ENCODE peak calls at places on chromosome 1, in nine cellular contexts. B is body of pancreas; U is tibial nerve; S is OCI-LY7; K is A549; P is left lung; I is CD8-positive, alpha-beta T cell; G is effector memory CD4-positive, alpha-beta T cell; J is right atrium auricular region. L is an unnamed sample.

GRCh38 chr1:201336711-201337450 is 40.6 kb downstream of the TNNT2 start:
- DNase-seq in U (no peak), G (no peak), S (no peak), I (no peak), K (no peak), B (no peak), J (no peak), P (no peak), L (no peak)

GRCh38 chr1:8276173-8276914 is 41.6 kb upstream of the SLC45A1 start:
- DNase-seq in J (no peak), B (no peak), P (no peak), U (no peak), S (peak; percentile 3), G (no peak), K (peak; percentile 18), I (no peak), L (no peak)

GRCh38 chr1:99603699-99604595 is 42.0 kb upstream of the PALMD start:
- DNase-seq in G (no peak), K (no peak), S (no peak), U (no peak), I (no peak), B (no peak), P (no peak), J (no peak), L (no peak)

GRCh38 chr1:55259906-55260608 is 44.9 kb upstream of the USP24 start:
- DNase-seq in U (no peak), G (no peak), B (no peak), S (peak; percentile 68), J (no peak), I (no peak), K (no peak), P (no peak), L (no peak)

GRCh38 chr1:234976880-234977680 is 151.6 kb downstream of the TOMM20 start:
- DNase-seq in U (no peak), P (no peak), J (no peak), B (no peak), G (no peak), K (no peak), I (no peak), S (no peak), L (no peak)

GRCh38 chr1:51926171-51926812 is 47.8 kb upstream of the NRDC start:
- DNase-seq in U (no peak), P (no peak), S (peak; percentile 13), B (no peak), G (no peak), J (no peak), I (no peak), K (peak; percentile 42), L (no peak)

GRCh38 chr1:201258763-201259230 is 24.5 kb upstream of the PKP1 start:
- DNase-seq in P (no peak), I (no peak), K (no peak), B (no peak), U (no peak), S (no peak), G (no peak), J (no peak), L (no peak)

GRCh38 chr1:23936481-23937176 is 23.0 kb upstream of the PNRC2 start:
- DNase-seq in J (no peak), U (no peak), S (no peak), G (no peak), P (no peak), K (no peak), B (no peak), I (no peak), L (peak; percentile 35)

GRCh38 chr1:5220421-5220820 is 566.0 kb downstream of the AJAP1 start:
- DNase-seq in U (no peak), S (peak; percentile 80), I (no peak), G (no peak), P (no peak), J (no peak), K (no peak), B (no peak), L (no peak)

GRCh38 chr1:10107985-10108663 is 75.4 kb downstream of the UBE4B start:
- DNase-seq in P (no peak), I (no peak), K (peak; percentile 16), S (no peak), J (no peak), U (no peak), G (no peak), B (no peak), L (no peak)

GRCh38 chr1:26696645-26697440 is 1.0 kb downstream of the ARID1A start:
- DNase-seq in G (peak; percentile 61), I (peak; percentile 50), U (no peak), K (no peak), B (peak; percentile 50), J (no peak), P (peak; percentile 47), S (peak; percentile 72), L (no peak)

DNA sequence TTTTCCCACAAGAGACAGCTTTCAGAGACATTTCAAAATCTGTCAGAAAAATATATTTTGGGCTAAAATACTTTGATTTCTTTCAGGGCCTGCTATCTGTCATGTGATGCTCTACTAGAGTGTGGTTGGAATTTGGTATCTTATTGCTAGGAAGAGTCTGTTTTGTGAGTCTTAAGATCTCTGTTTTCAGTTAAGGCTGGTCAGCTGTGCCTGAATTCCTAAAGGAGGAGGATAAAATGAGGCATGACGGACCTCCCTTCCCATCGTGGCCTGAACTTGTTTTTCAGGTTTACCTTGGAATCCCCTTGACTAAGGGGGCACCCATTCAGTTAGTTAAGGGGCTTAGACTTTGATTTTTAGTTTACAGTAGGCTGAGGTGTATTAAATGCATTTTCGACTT is 18.1 kb downstream of the CAPN2 start:
- DNase-seq in S (no peak), K (no peak), P (no peak), J (no peak), U (no peak), B (no peak), I (no peak), G (no peak), L (no peak)
- H3K27ac ChIP-seq in S (no peak overlapping the region), K (peak overlapping the region; percentile 69), P (peak overlapping the region; percentile 65), J (no peak overlapping the region), U (no peak overlapping the region), B (no peak overlapping the region), I (no peak overlapping the region), G (no peak overlapping the region), L (peak overlapping the region; percentile 90)

DNA sequence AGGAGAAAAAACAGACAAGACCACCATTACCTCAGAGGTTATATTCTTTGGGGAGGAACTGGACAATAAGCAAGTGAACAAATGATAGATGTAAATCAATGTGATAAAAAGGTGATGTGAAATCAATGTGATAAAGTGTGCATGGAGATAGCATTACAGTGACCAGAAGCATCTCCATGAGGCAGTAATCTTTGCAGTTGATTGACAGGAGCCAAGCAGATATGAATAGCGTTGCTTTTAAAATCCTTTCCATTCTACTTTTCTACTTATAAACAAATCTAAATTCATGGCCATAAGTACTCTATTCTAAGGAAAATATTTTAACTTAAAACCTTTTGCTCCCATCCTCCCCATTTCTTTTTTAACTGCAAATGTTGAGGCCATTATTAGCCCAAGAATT is 2.8 kb upstream of the H3-3A start:
- DNase-seq in P (no peak), J (no peak), U (no peak), K (no peak), S (no peak), I (no peak), B (no peak), G (no peak), L (no peak)
- H3K27ac ChIP-seq in P (no peak overlapping the region), J (no peak overlapping the region), U (no peak overlapping the region), K (no peak overlapping the region), S (no peak overlapping the region), I (no peak overlapping the region), B (no peak overlapping the region), G (no peak overlapping the region), L (no peak overlapping the region)

GRCh38 chr1:156509424-156510035 is 9.0 kb upstream of the MEF2D start:
- DNase-seq in U (no peak), K (no peak), I (no peak), G (no peak), B (no peak), P (peak; percentile 25), J (no peak), S (no peak), L (no peak)
- H3K27ac ChIP-seq in U (peak overlapping the region; percentile 78), K (peak overlapping the region; percentile 69), I (no peak overlapping the region), G (no peak overlapping the region), B (no peak overlapping the region), P (peak overlapping the region; percentile 82), J (peak overlapping the region; percentile 100), S (no peak overlapping the region), L (peak overlapping the region; percentile 97)

GRCh38 chr1:183097438-183098051 is 74.3 kb downstream of the LAMC1 start:
- DNase-seq in P (no peak), G (no peak), J (no peak), B (no peak), U (no peak), K (no peak), I (no peak), S (no peak), L (no peak)
- H3K27ac ChIP-seq in P (peak overlapping the region; percentile 10), G (no peak overlapping the region), J (peak overlapping the region; percentile 13), B (no peak overlapping the region), U (peak overlapping the region; percentile 48), K (no peak overlapping the region), I (no peak overlapping the region), S (no peak overlapping the region), L (peak overlapping the region; percentile 34)

GRCh38 chr1:85240174-85240601 is 19.3 kb downstream of the C1orf52 start:
- DNase-seq in S (peak; percentile 9), K (no peak), U (no peak), B (peak; percentile 50), J (no peak), I (no peak), G (no peak), P (no peak), L (no peak)
- H3K27ac ChIP-seq in S (no peak overlapping the region), K (no peak overlapping the region), U (no peak overlapping the region), B (peak overlapping the region; percentile 28), J (no peak overlapping the region), I (no peak overlapping the region), G (no peak overlapping the region), P (peak overlapping the region; percentile 5), L (no peak overlapping the region)

GRCh38 chr1:95309031-95309459 is 75.0 kb downstream of the RWDD3 start:
- DNase-seq in J (no peak), S (peak; percentile 4), P (no peak), B (peak; percentile 40), I (no peak), G (no peak), U (no peak), K (peak; percentile 42), L (no peak)
- H3K27ac ChIP-seq in J (no peak overlapping the region), S (no peak overlapping the region), P (no peak overlapping the region), B (no peak overlapping the region), I (no peak overlapping the region), G (no peak overlapping the region), U (no peak overlapping the region), K (no peak overlapping the region), L (no peak overlapping the region)

GRCh38 chr1:211830055-211830329 is 571 bp downstream of the LPGAT1 start:
- DNase-seq in U (no peak), J (no peak), K (no peak), S (peak; percentile 40), I (no peak), B (no peak), G (no peak), P (no peak), L (no peak)
- H3K27ac ChIP-seq in U (peak overlapping the region; percentile 94), J (peak overlapping the region; percentile 90), K (peak overlapping the region; percentile 97), S (peak overlapping the region; percentile 48), I (peak overlapping the region; percentile 50), B (peak overlapping the region; percentile 96), G (peak overlapping the region; percentile 62), P (peak overlapping the region; percentile 81), L (peak overlapping the region; percentile 95)

L was measured in coronary artery.